ENCODE peak calls at places on chromosomes 6 and 20, in four cellular contexts. One of them, this sample, is unnamed.

GRCh38 chr6:112833546-112834215 is 486.6 kb downstream of the RFPL4B start:
- DNase-seq in T-helper 17 cell: no peak
- DNase-seq in AG10803: peak
- DNase-seq in central memory CD4-positive, alpha-beta T cell: no peak
- DNase-seq in this sample: no peak

GRCh38 chr20:38658879-38659612 is 57.4 kb downstream of the ARHGAP40 start:
- DNase-seq in AG10803: no peak
- DNase-seq in T-helper 17 cell: peak
- DNase-seq in central memory CD4-positive, alpha-beta T cell: peak
- DNase-seq in this sample: no peak

GRCh38 chr6:170505306-170505705 is 47.8 kb downstream of the PSMB1 start:
- DNase-seq in central memory CD4-positive, alpha-beta T cell: no peak
- DNase-seq in AG10803: no peak
- DNase-seq in T-helper 17 cell: no peak
- DNase-seq in this sample: no peak

GRCh38 chr6:63904844-63905243 is 269.2 kb downstream of the PHF3 start:
- DNase-seq in central memory CD4-positive, alpha-beta T cell: no peak
- DNase-seq in AG10803: peak
- DNase-seq in T-helper 17 cell: no peak
- DNase-seq in this sample: peak

GRCh38 chr6:148311849-148312669 is 30.6 kb upstream of the SASH1 start:
- DNase-seq in central memory CD4-positive, alpha-beta T cell: no peak
- DNase-seq in T-helper 17 cell: no peak
- DNase-seq in AG10803: no peak
- DNase-seq in this sample: no peak

GRCh38 chr6:149964243-149965190 is 774 bp downstream of the ULBP1 start:
- DNase-seq in central memory CD4-positive, alpha-beta T cell: peak
- DNase-seq in AG10803: peak
- DNase-seq in T-helper 17 cell: no peak
- DNase-seq in this sample: no peak

GRCh38 chr6:117371492-117371891 is 54.2 kb downstream of the ROS1 start:
- DNase-seq in AG10803: no peak
- DNase-seq in central memory CD4-positive, alpha-beta T cell: no peak
- DNase-seq in T-helper 17 cell: no peak
- DNase-seq in this sample: no peak

GRCh38 chr20:2871555-2872303 is 1.6 kb upstream of the PTPRA start:
- DNase-seq in central memory CD4-positive, alpha-beta T cell: no peak
- DNase-seq in AG10803: no peak
- DNase-seq in T-helper 17 cell: no peak
- DNase-seq in this sample: no peak

GRCh38 chr6:14796974-14797762 is 448.7 kb upstream of the JARID2 start:
- DNase-seq in T-helper 17 cell: no peak
- DNase-seq in AG10803: peak
- DNase-seq in central memory CD4-positive, alpha-beta T cell: no peak
- DNase-seq in this sample: no peak

GRCh38 chr20:7841291-7841966 is 98.8 kb downstream of the HAO1 start:
- DNase-seq in central memory CD4-positive, alpha-beta T cell: no peak
- DNase-seq in AG10803: peak
- DNase-seq in T-helper 17 cell: no peak
- DNase-seq in this sample: no peak

GRCh38 chr6:82987416-82987815 is 78.2 kb downstream of the UBE3D start:
- DNase-seq in central memory CD4-positive, alpha-beta T cell: no peak
- DNase-seq in AG10803: peak
- DNase-seq in T-helper 17 cell: no peak
- DNase-seq in this sample: no peak

GRCh38 chr6:96468681-96469224 is 52.9 kb upstream of the UFL1 start:
- DNase-seq in AG10803: no peak
- DNase-seq in central memory CD4-positive, alpha-beta T cell: no peak
- DNase-seq in T-helper 17 cell: no peak
- DNase-seq in this sample: no peak

GRCh38 chr6:159104931-159105330 is 60.1 kb upstream of the TAGAP start:
- DNase-seq in central memory CD4-positive, alpha-beta T cell: no peak
- DNase-seq in T-helper 17 cell: no peak
- DNase-seq in AG10803: no peak
- DNase-seq in this sample: no peak

GRCh38 chr6:135168766-135169165 is 12.3 kb upstream of the MYB start:
- DNase-seq in AG10803: no peak
- DNase-seq in central memory CD4-positive, alpha-beta T cell: no peak
- DNase-seq in T-helper 17 cell: no peak
- DNase-seq in this sample: no peak

GRCh38 chr20:50312682-50313187 is 122.1 kb downstream of the CEBPB start:
- DNase-seq in AG10803: peak
- DNase-seq in central memory CD4-positive, alpha-beta T cell: no peak
- DNase-seq in T-helper 17 cell: no peak
- DNase-seq in this sample: no peak

GRCh38 chr20:38001981-38002380 is 31.3 kb downstream of the TTI1 start:
- DNase-seq in T-helper 17 cell: no peak
- DNase-seq in AG10803: no peak
- DNase-seq in central memory CD4-positive, alpha-beta T cell: no peak
- DNase-seq in this sample: no peak

GRCh38 chr6:32393660-32394420 is 13.1 kb downstream of the BTNL2 start:
- DNase-seq in AG10803: no peak
- DNase-seq in central memory CD4-positive, alpha-beta T cell: no peak
- DNase-seq in T-helper 17 cell: no peak
- DNase-seq in this sample: no peak

GRCh38 chr6:109229536-109229935 is 134.2 kb downstream of the CEP57L1 start:
- DNase-seq in AG10803: no peak
- DNase-seq in central memory CD4-positive, alpha-beta T cell: no peak
- DNase-seq in T-helper 17 cell: no peak
- DNase-seq in this sample: no peak

GRCh38 chr6:16108996-16109658 is 19.8 kb upstream of the MYLIP start:
- DNase-seq in central memory CD4-positive, alpha-beta T cell: no peak
- DNase-seq in AG10803: no peak
- DNase-seq in T-helper 17 cell: no peak
- DNase-seq in this sample: no peak